ENCODE peak calls at places on chromosomes 6 and 20, in four cellular contexts. T is endothelial cell of umbilical vein, A is adrenal gland, Z is PC-3. W is an unnamed sample. For H3K36me3, the result is how much of the 10 kb centered on the place peaks cover.

GRCh38 chr6:753486-753885 is 60.5 kb upstream of the EXOC2 start:
- DNase-seq in T (no peak), A (no peak), Z (peak), W (no peak)

GRCh38 chr20:36624068-36624813 is 18.7 kb downstream of the RAB5IF start:
- DNase-seq in T (no peak), A (no peak), Z (no peak), W (no peak)

GRCh38 chr20:62642666-62643520 is 590 bp downstream of the SLCO4A1 start:
- DNase-seq in T (peak), A (no peak), Z (peak), W (no peak)

GRCh38 chr6:157429248-157429647 is 48.3 kb downstream of the ZDHHC14 start:
- DNase-seq in T (no peak), A (no peak), Z (peak), W (no peak)

GRCh38 chr6:22053385-22053997 is 243.3 kb downstream of the PRL start:
- DNase-seq in T (no peak), A (no peak), Z (no peak), W (no peak)

GRCh38 chr6:52554684-52555280 is 22.1 kb downstream of the TRAM2 start:
- DNase-seq in T (no peak), A (no peak), Z (no peak), W (no peak)

GRCh38 chr20:40868568-40869223 is 159.9 kb upstream of the TOP1 start:
- DNase-seq in T (peak), A (peak), Z (no peak), W (no peak)

GRCh38 chr20:38001173-38001875 is 31.9 kb downstream of the TTI1 start:
- DNase-seq in T (peak), A (no peak), Z (peak), W (no peak)

GRCh38 chr6:98835149-98836024 is 1.0 kb downstream of the POU3F2 start:
- DNase-seq in T (no peak), A (no peak), Z (no peak), W (no peak)

GRCh38 chr6:38730136-38730862 is 15.2 kb downstream of the DNAH8 start:
- DNase-seq in T (no peak), A (no peak), Z (no peak), W (no peak)

GRCh38 chr20:49394264-49394663 is 88.2 kb downstream of the KCNB1 start:
- DNase-seq in T (no peak), A (no peak), Z (no peak), W (no peak)

GRCh38 chr6:126787635-126788034 is 330.8 kb upstream of the RSPO3 start:
- DNase-seq in T (no peak), A (no peak), Z (no peak), W (no peak)

GRCh38 chr6:66199146-66199545 is 492.1 kb upstream of the EYS start:
- DNase-seq in T (no peak), A (no peak), Z (peak), W (no peak)

GRCh38 chr20:32091888-32092346 is 17.6 kb upstream of the TM9SF4 start:
- DNase-seq in T (peak), A (peak), Z (peak), W (peak)

GRCh38 chr20:62763404-62763803 is 32.9 kb upstream of the MRGBP start:
- DNase-seq in T (no peak), A (no peak), Z (no peak), W (no peak)

GRCh38 chr20:22370137-22370536 is 214.2 kb downstream of the FOXA2 start:
- DNase-seq in T (no peak), A (no peak), Z (no peak), W (no peak)

GRCh38 chr6:6806793-6807518 is 218.4 kb downstream of the LY86 start:
- DNase-seq in T (no peak), A (no peak), Z (peak), W (peak)

GRCh38 chr6:128135325-128135724 is 234.5 kb upstream of the THEMIS start:
- DNase-seq in T (no peak), A (no peak), Z (no peak), W (no peak)

GRCh38 chr6:78598966-78599365 is 268.4 kb upstream of the IRAK1BP1 start:
- DNase-seq in T (peak), A (no peak), Z (peak), W (no peak)

GRCh38 chr6:7899046-7899888 is 11.3 kb downstream of the TXNDC5 start:
- DNase-seq in T (peak), A (no peak), Z (peak), W (no peak)

GRCh38 chr6:54010340-54011276 is 100.6 kb upstream of the MLIP start:
- DNase-seq in T (no peak), A (no peak), Z (peak), W (no peak)

GRCh38 chr6:158488065-158488464 is 71.8 kb upstream of the TMEM181 start:
- DNase-seq in T (peak), A (no peak), Z (peak), W (no peak)

GRCh38 chr6:154057098-154057497 is 18.1 kb downstream of the OPRM1 start:
- DNase-seq in T (no peak), A (no peak), Z (no peak), W (no peak)

GRCh38 chr6:129134535-129134934 is 251.6 kb downstream of the LAMA2 start:
- DNase-seq in T (no peak), A (no peak), Z (no peak), W (no peak)

GRCh38 chr6:40425192-40425919 is 161.8 kb downstream of the LRFN2 start:
- DNase-seq in T (no peak), A (no peak), Z (no peak), W (no peak)

GRCh38 chr6:23308166-23308565 is 738.8 kb downstream of the HDGFL1 start:
- DNase-seq in T (no peak), A (no peak), Z (peak), W (no peak)

GRCh38 chr6:35019171-35019570 is 122.0 kb downstream of the TCP11 start:
- DNase-seq in T (no peak), A (no peak), Z (no peak), W (peak)

GRCh38 chr6:157813757-157814455 is 9.1 kb upstream of the SNX9 start:
- DNase-seq in T (peak), A (peak), Z (peak), W (no peak)

GRCh38 chr20:646107-646867 is 6.7 kb downstream of the SRXN1 start:
- DNase-seq in T (no peak), A (no peak), Z (no peak), W (no peak)

GRCh38 chr6:85551264-85551663 is 42.4 kb downstream of the SNX14 start:
- DNase-seq in T (no peak), A (no peak), Z (peak), W (no peak)

GRCh38 chr6:157925771-157926170 is 55.9 kb upstream of the SYNJ2 start:
- DNase-seq in T (no peak), A (no peak), Z (no peak), W (no peak)

GRCh38 chr6:106512048-106512957 is 117.0 kb downstream of the RTN4IP1 start:
- DNase-seq in T (peak), A (peak), Z (peak), W (peak)

GRCh38 chr6:106508836-106509235 is 120.5 kb downstream of the RTN4IP1 start:
- DNase-seq in T (no peak), A (no peak), Z (no peak), W (no peak)

GRCh38 chr6:106511274-106512047 is 117.8 kb downstream of the RTN4IP1 start:
- DNase-seq in T (peak), A (no peak), Z (peak), W (no peak)

GRCh38 chr6:106510090-106510970 is 119.0 kb downstream of the RTN4IP1 start:
- DNase-seq in T (no peak), A (no peak), Z (peak), W (peak)

GRCh38 chr6:106509420-106510089 is 119.7 kb downstream of the RTN4IP1 start:
- DNase-seq in T (no peak), A (no peak), Z (no peak), W (no peak)
- H3K4me3 ChIP-seq in T (no peak), A (no peak), Z (peak), W (no peak)

GRCh38 chr20:59032713-59033059 is 551 bp upstream of the ATP5F1E start:
- DNase-seq in T (no peak), A (no peak), Z (peak), W (no peak)
- H3K36me3 ChIP-seq in T (under half), A (half or more), Z (half or more), W (under half)

GRCh38 chr6:32947552-32948465 is 5.1 kb downstream of the HLA-DMA start:
- DNase-seq in T (peak), A (no peak), Z (peak), W (no peak)
- TF ChIP-seq CTCF in T (peak), A (peak), Z (peak), W (peak)

GRCh38 chr6:138105446-138105845 is 1.8 kb downstream of the PERP start:
- DNase-seq in T (no peak), A (no peak), Z (peak), W (no peak)

GRCh38 chr6:138103876-138104275 is 3.3 kb downstream of the PERP start:
- DNase-seq in T (no peak), A (no peak), Z (no peak), W (no peak)

GRCh38 chr6:138106665-138107077 is 548 bp downstream of the PERP start:
- DNase-seq in T (no peak), A (no peak), Z (no peak), W (no peak)

GRCh38 chr6:138105880-138106664 is 1.1 kb downstream of the PERP start:
- DNase-seq in T (peak), A (no peak), Z (peak), W (no peak)

DNA sequence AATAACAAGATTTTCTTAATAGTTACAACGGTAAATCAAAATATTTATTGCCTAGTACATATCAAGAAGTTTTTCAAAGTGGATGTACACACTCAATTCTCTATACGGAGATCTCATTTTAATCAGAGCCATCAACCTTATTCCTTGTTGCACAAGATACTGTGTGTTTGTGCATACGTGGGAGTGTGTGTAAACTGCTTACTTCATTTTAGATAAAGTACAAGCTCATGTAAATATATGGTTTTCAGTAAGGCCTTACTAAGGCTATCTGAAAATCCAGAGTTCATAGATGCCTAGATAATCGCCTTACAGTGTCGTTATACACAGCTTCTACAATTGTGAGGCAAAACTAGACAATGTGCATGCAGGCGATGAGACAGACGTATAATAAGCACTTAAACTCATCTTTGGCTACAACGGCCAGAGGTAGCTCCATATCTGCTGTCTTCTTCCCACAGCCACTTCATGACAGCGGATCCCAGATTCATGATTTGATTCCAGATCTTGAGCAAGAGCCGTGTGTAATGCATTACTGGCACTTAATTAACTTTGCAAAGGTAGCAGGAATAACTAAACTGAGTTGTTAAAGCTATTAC is 2.5 kb downstream of the PERP start:
- DNase-seq in T (no peak), A (no peak), Z (no peak), W (no peak)
- H3K4me3 ChIP-seq in T (no peak), A (no peak), Z (peak), W (no peak)

GRCh38 chr6:36505744-36506534 is 41.3 kb downstream of the STK38 start:
- DNase-seq in T (no peak), A (no peak), Z (no peak), W (no peak)

GRCh38 chr6:36506617-36507016 is 40.7 kb downstream of the STK38 start:
- DNase-seq in T (no peak), A (no peak), Z (no peak), W (no peak)

GRCh38 chr6:36508532-36508931 is 38.7 kb downstream of the STK38 start:
- DNase-seq in T (no peak), A (no peak), Z (no peak), W (no peak)

GRCh38 chr6:36501686-36502085 is 45.6 kb downstream of the STK38 start:
- DNase-seq in T (no peak), A (no peak), Z (peak), W (no peak)

DNA sequence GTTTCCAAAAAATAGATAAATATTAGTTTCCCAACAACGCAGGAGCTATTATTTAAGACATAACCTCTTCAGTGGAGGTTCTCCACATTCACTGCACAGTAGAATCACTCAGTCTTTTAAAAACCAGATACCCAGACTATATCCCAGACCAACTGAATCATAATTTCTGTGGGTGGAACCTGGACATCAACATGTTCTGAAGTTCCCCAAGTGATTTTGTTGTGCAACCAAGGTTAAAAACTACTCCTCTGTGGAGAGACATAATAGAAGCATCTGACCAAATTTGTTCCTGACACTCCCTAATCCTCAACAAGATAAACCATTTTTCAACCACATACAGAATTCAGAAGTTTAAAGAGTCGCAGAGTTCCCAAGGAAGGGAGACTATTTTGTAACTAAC is 42.3 kb downstream of the STK38 start:
- DNase-seq in T (no peak), A (no peak), Z (no peak), W (no peak)
- H3K36me3 ChIP-seq in T (under half), A (under half), Z (under half), W (under half)